ENCODE peak calls at places on chromosomes 2 and 18, in four cellular contexts. H is upper lobe of left lung, N is psoas muscle, R is uterus. S is an unnamed sample.

GRCh38 chr18:78589916-78590437 is 389.6 kb upstream of the SALL3 start:
- DNase-seq in H (no peak), N (no peak), R (no peak), S (no peak)

GRCh38 chr18:45218436-45218835 is 396.8 kb upstream of the SLC14A2 start:
- DNase-seq in H (no peak), N (no peak), R (no peak), S (no peak)

GRCh38 chr2:174614261-174614660 is 16.7 kb upstream of the WIPF1 start:
- DNase-seq in H (no peak), N (no peak), R (no peak), S (no peak)

GRCh38 chr2:3172265-3172935 is 205.2 kb downstream of the EIPR1 start:
- DNase-seq in H (no peak), N (no peak), R (no peak), S (no peak)

GRCh38 chr2:190469770-190470169 is 61.6 kb downstream of the MFSD6 start:
- DNase-seq in H (no peak), N (no peak), R (peak), S (no peak)

GRCh38 chr18:33873127-33873526 is 295.1 kb downstream of the ASXL3 start:
- DNase-seq in H (no peak), N (no peak), R (no peak), S (no peak)

GRCh38 chr18:11163668-11164067 is 14.3 kb upstream of the PIEZO2 start:
- DNase-seq in H (peak), N (no peak), R (no peak), S (peak)

GRCh38 chr2:240769096-240769495 is 50.9 kb downstream of the KIF1A start:
- DNase-seq in H (peak), N (no peak), R (no peak), S (no peak)

GRCh38 chr2:129205766-129206165 is 773.7 kb upstream of the RAB6C start:
- DNase-seq in H (no peak), N (no peak), R (no peak), S (no peak)

GRCh38 chr2:136106505-136106904 is 11.4 kb downstream of the CXCR4 start:
- DNase-seq in H (no peak), N (no peak), R (no peak), S (no peak)

GRCh38 chr18:45249306-45249705 is 366.0 kb upstream of the SLC14A2 start:
- DNase-seq in H (no peak), N (no peak), R (no peak), S (no peak)

GRCh38 chr2:88191722-88192042 is 21.5 kb downstream of the THNSL2 start:
- DNase-seq in H (no peak), N (no peak), R (no peak), S (no peak)
- TF ChIP-seq CTCF in H (no peak), N (no peak), R (no peak), S (peak)

GRCh38 chr2:222862068-222862914 is 1.5 kb downstream of the ACSL3 start:
- DNase-seq in H (no peak), N (no peak), R (no peak), S (no peak)
- TF ChIP-seq CTCF in H (no peak), N (peak), R (no peak), S (no peak)

DNA sequence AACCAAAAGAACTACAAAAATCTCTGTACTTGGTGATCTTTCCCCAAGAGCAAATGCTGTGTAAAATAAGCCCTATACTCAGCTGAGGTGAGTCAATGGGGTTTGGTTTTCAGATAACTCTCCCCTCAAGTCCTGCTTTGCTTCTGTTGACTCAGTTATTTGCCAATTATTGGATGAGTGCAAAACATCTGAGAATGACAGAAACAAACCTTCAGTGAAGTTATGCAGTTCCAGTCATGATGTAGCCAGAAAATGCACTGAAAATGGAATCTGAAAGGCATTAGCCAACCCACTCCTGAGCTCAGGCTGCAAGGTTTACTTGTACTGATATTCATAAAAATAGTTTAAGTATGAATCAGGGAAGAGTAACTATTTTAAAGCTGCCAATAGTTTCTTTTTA is 215.5 kb downstream of the RND3 start:
- DNase-seq in H (no peak), N (no peak), R (no peak), S (no peak)
- TF ChIP-seq CTCF in H (no peak), N (no peak), R (no peak), S (no peak)

GRCh38 chr2:207276858-207277257 is 111.1 kb upstream of the KLF7 start:
- DNase-seq in H (no peak), N (no peak), R (no peak), S (no peak)
- TF ChIP-seq CTCF in H (no peak), N (no peak), R (no peak), S (no peak)

GRCh38 chr18:47050468-47050867 is 15.0 kb upstream of the ELOA2 start:
- DNase-seq in H (no peak), N (no peak), R (no peak), S (peak)
- TF ChIP-seq CTCF in H (no peak), N (peak), R (peak), S (peak)

DNA sequence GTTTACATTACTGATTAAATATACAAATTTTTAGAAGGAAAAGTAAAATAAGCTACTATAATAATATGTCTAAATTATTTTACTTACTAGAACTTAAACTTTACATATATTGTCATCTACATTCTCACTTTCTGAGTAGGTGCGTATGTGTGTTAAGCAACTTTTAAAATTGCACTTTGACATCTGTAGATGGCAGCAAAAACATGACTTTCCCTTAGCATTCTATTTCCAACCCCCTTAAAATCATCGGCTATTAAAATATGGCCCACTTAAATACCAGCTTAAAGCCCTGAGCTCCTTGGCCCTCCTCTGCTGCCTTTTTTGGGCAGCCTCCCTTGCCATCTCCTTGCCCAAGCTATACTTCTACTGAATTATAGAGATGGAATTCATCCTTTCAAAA is 78.0 kb downstream of the UPP2 start:
- DNase-seq in H (no peak), N (no peak), R (no peak), S (no peak)
- TF ChIP-seq CTCF in H (no peak), N (peak), R (peak), S (peak)

GRCh38 chr2:169676850-169677249 is 17.4 kb downstream of the CFAP210 start:
- DNase-seq in H (no peak), N (no peak), R (no peak), S (no peak)

GRCh38 chr2:169673106-169673505 is 21.1 kb downstream of the CFAP210 start:
- DNase-seq in H (no peak), N (no peak), R (no peak), S (no peak)

GRCh38 chr2:169672403-169672802 is 21.8 kb downstream of the CFAP210 start:
- DNase-seq in H (no peak), N (no peak), R (no peak), S (no peak)

GRCh38 chr2:169673921-169674320 is 20.3 kb downstream of the CFAP210 start:
- DNase-seq in H (no peak), N (no peak), R (no peak), S (no peak)

DNA sequence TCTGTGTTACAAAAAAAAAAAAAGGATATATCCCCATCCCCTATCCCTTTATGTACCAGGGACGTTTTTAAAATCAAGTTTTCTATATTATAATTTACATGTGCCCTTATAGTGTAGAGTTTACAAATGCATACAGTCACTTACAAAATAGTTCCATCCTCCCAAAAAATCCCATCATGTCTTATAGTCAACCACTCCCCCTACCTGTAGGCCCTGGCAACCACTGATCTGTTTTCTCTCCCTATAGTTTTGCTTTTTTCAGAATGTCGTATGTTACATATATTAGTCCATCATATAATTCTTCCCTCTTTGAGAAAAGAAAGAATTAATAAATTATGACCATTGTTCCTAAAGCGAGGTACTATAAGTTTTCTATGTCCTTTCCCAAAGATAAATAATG is 17.8 kb downstream of the CFAP210 start:
- DNase-seq in H (no peak), N (no peak), R (no peak), S (no peak)
- TF ChIP-seq CTCF in H (no peak), N (no peak), R (no peak), S (peak)

DNA sequence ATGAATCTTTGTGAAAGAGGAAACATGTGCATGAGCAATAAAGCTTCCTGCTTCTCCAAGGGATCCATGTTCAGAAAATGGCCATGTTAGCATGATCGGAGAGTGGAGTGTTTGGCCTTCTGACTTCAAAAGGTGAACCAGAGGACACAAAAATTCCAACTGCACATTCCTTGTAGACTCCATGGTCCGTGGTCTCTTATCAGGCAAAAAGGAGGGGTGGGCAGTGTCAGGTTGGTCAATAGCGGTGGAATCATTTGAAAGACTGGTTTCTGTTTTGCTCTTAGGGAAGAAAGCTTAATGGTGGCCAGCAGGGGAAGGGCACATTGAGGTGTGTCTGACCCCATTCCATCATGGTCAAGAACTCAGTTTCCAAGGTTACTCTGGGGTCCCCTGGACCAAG is 144.2 kb downstream of the SOCS6 start:
- DNase-seq in H (no peak), N (no peak), R (no peak), S (no peak)
- TF ChIP-seq CTCF in H (no peak), N (no peak), R (no peak), S (no peak)

GRCh38 chr2:171583566-171583965 is 61.3 kb downstream of the CYBRD1 start:
- DNase-seq in H (no peak), N (no peak), R (no peak), S (no peak)

GRCh38 chr2:171575606-171576005 is 53.3 kb downstream of the CYBRD1 start:
- DNase-seq in H (no peak), N (no peak), R (no peak), S (no peak)

GRCh38 chr2:171579481-171579880 is 57.2 kb downstream of the CYBRD1 start:
- DNase-seq in H (no peak), N (no peak), R (no peak), S (no peak)

GRCh38 chr2:171574149-171574795 is 52.0 kb downstream of the CYBRD1 start:
- DNase-seq in H (peak), N (peak), R (peak), S (peak)

GRCh38 chr2:171578156-171578803 is 56.0 kb downstream of the CYBRD1 start:
- DNase-seq in H (no peak), N (no peak), R (no peak), S (no peak)
- TF ChIP-seq CTCF in H (no peak), N (no peak), R (no peak), S (no peak)